ENCODE peak calls at places on chromosomes 16 and 17, in ten cellular contexts. One of them, this sample, is unnamed. For H3K36me3, the result is how much of the 10 kb centered on the place peaks cover.

GRCh38 chr16:68040506-68041288 is 17.6 kb downstream of the DUS2 start:
- DNase-seq in ascending aorta: no peak
- DNase-seq in pancreas: peak
- DNase-seq in sigmoid colon: peak
- DNase-seq in left lung: peak
- DNase-seq in ovary: peak
- DNase-seq in hepatocyte: peak
- DNase-seq in endothelial cell of umbilical vein: peak
- DNase-seq in IMR-90: peak
- DNase-seq in heart right ventricle: peak
- DNase-seq in this sample: peak

GRCh38 chr17:80260791-80261158 is at the start of gene RNF213:
- DNase-seq in endothelial cell of umbilical vein: peak
- DNase-seq in hepatocyte: peak
- DNase-seq in IMR-90: no peak
- DNase-seq in ovary: peak
- DNase-seq in sigmoid colon: no peak
- DNase-seq in heart right ventricle: peak
- DNase-seq in pancreas: peak
- DNase-seq in ascending aorta: no peak
- DNase-seq in left lung: peak
- DNase-seq in this sample: no peak

GRCh38 chr17:49571764-49572163 is 3.9 kb upstream of the NXPH3 start:
- DNase-seq in pancreas: no peak
- DNase-seq in endothelial cell of umbilical vein: no peak
- DNase-seq in ovary: no peak
- DNase-seq in sigmoid colon: no peak
- DNase-seq in hepatocyte: no peak
- DNase-seq in ascending aorta: no peak
- DNase-seq in heart right ventricle: no peak
- DNase-seq in left lung: no peak
- DNase-seq in IMR-90: no peak
- DNase-seq in this sample: no peak

GRCh38 chr17:45218895-45219661 is 2.6 kb upstream of the FMNL1 start:
- DNase-seq in endothelial cell of umbilical vein: peak
- DNase-seq in left lung: peak
- DNase-seq in heart right ventricle: peak
- DNase-seq in sigmoid colon: peak
- DNase-seq in ovary: peak
- DNase-seq in pancreas: peak
- DNase-seq in IMR-90: peak
- DNase-seq in hepatocyte: peak
- DNase-seq in ascending aorta: peak
- DNase-seq in this sample: peak

GRCh38 chr17:65143899-65144590 is 6.9 kb downstream of the RGS9 start:
- DNase-seq in hepatocyte: no peak
- DNase-seq in sigmoid colon: no peak
- DNase-seq in ovary: peak
- DNase-seq in pancreas: no peak
- DNase-seq in ascending aorta: no peak
- DNase-seq in heart right ventricle: no peak
- DNase-seq in left lung: no peak
- DNase-seq in IMR-90: no peak
- DNase-seq in endothelial cell of umbilical vein: no peak
- DNase-seq in this sample: no peak

GRCh38 chr16:89319883-89320716 is 102.6 kb downstream of the ZNF778 start:
- DNase-seq in pancreas: peak
- DNase-seq in ovary: peak
- DNase-seq in left lung: no peak
- DNase-seq in hepatocyte: peak
- DNase-seq in IMR-90: peak
- DNase-seq in heart right ventricle: no peak
- DNase-seq in ascending aorta: no peak
- DNase-seq in sigmoid colon: peak
- DNase-seq in endothelial cell of umbilical vein: peak
- DNase-seq in this sample: peak

GRCh38 chr17:80959330-80960036 is 32.2 kb upstream of the CHMP6 start:
- DNase-seq in ascending aorta: peak
- DNase-seq in left lung: no peak
- DNase-seq in hepatocyte: no peak
- DNase-seq in endothelial cell of umbilical vein: no peak
- DNase-seq in pancreas: peak
- DNase-seq in IMR-90: peak
- DNase-seq in ovary: peak
- DNase-seq in heart right ventricle: peak
- DNase-seq in sigmoid colon: peak
- DNase-seq in this sample: no peak

GRCh38 chr17:13016881-13017622 is 775 bp downstream of the ELAC2 start:
- DNase-seq in left lung: peak
- DNase-seq in sigmoid colon: no peak
- DNase-seq in heart right ventricle: no peak
- DNase-seq in hepatocyte: no peak
- DNase-seq in endothelial cell of umbilical vein: no peak
- DNase-seq in pancreas: no peak
- DNase-seq in IMR-90: peak
- DNase-seq in ascending aorta: no peak
- DNase-seq in ovary: no peak
- DNase-seq in this sample: peak

GRCh38 chr16:64455275-64455674 is 666.6 kb downstream of the CDH11 start:
- DNase-seq in ovary: no peak
- DNase-seq in endothelial cell of umbilical vein: peak
- DNase-seq in pancreas: no peak
- DNase-seq in IMR-90: peak
- DNase-seq in ascending aorta: no peak
- DNase-seq in left lung: no peak
- DNase-seq in sigmoid colon: no peak
- DNase-seq in heart right ventricle: no peak
- DNase-seq in hepatocyte: no peak
- DNase-seq in this sample: peak
- TF ChIP-seq CTCF in ovary: no peak
- TF ChIP-seq CTCF in endothelial cell of umbilical vein: no peak
- TF ChIP-seq CTCF in pancreas: no peak
- TF ChIP-seq CTCF in IMR-90: peak
- TF ChIP-seq CTCF in ascending aorta: no peak
- TF ChIP-seq CTCF in left lung: no peak
- TF ChIP-seq CTCF in sigmoid colon: no peak
- TF ChIP-seq CTCF in heart right ventricle: peak
- TF ChIP-seq CTCF in hepatocyte: peak
- TF ChIP-seq CTCF in this sample: no peak

GRCh38 chr16:3611145-3611977 is at the start of gene SLX4:
- DNase-seq in left lung: peak
- DNase-seq in heart right ventricle: peak
- DNase-seq in ascending aorta: peak
- DNase-seq in pancreas: peak
- DNase-seq in IMR-90: peak
- DNase-seq in hepatocyte: peak
- DNase-seq in sigmoid colon: peak
- DNase-seq in endothelial cell of umbilical vein: peak
- DNase-seq in ovary: peak
- DNase-seq in this sample: peak

GRCh38 chr16:3608069-3608468 is 3.3 kb downstream of the SLX4 start:
- DNase-seq in hepatocyte: no peak
- DNase-seq in ovary: no peak
- DNase-seq in ascending aorta: no peak
- DNase-seq in left lung: no peak
- DNase-seq in endothelial cell of umbilical vein: no peak
- DNase-seq in IMR-90: no peak
- DNase-seq in pancreas: no peak
- DNase-seq in heart right ventricle: no peak
- DNase-seq in sigmoid colon: no peak
- DNase-seq in this sample: no peak

GRCh38 chr16:3610698-3611144 is 685 bp downstream of the SLX4 start:
- DNase-seq in left lung: no peak
- DNase-seq in pancreas: no peak
- DNase-seq in ovary: no peak
- DNase-seq in heart right ventricle: no peak
- DNase-seq in endothelial cell of umbilical vein: peak
- DNase-seq in IMR-90: no peak
- DNase-seq in ascending aorta: no peak
- DNase-seq in sigmoid colon: no peak
- DNase-seq in hepatocyte: no peak
- DNase-seq in this sample: peak

GRCh38 chr16:3607634-3608033 is 3.8 kb downstream of the SLX4 start:
- DNase-seq in heart right ventricle: no peak
- DNase-seq in endothelial cell of umbilical vein: no peak
- DNase-seq in ascending aorta: no peak
- DNase-seq in hepatocyte: no peak
- DNase-seq in ovary: no peak
- DNase-seq in IMR-90: no peak
- DNase-seq in sigmoid colon: no peak
- DNase-seq in left lung: no peak
- DNase-seq in pancreas: no peak
- DNase-seq in this sample: no peak

DNA sequence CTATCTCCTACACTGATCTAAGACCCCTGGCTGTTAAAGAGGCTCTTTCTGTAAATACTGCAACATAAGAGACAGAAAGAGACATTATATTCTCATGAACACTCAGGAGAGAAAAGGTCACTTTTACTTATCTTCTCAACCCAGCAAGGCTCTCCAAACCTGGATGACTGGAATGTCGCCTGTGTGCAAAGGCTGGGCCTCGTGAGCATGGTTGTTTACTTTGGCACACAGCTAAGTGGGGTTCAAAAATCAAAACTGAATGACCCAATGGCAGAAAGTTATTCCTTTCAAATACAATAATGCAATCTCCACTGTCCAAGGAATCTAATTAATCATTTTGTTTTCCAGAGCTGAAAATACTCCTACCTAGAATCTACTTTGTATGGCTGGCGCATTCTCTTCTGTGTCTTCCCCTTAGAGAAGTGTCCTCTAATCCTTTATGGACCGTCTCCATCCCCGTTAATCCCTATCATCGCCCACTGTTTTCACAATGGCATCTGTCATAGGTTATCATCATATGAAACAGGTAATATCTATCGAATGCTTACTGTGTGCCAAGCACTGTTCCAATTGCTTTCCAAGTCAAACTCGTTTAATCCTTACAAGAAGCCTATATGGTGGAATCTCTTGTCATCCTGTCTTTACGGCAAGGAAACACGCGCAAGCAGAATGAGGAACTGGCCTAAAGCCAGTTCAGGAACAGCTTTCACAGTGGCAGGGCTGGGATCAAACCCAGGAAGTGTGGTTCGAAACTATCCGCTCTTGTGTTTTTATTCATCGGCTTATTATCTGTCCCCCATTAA is 1.3 kb downstream of the SLX4 start:
- DNase-seq in heart right ventricle: no peak
- DNase-seq in ovary: no peak
- DNase-seq in endothelial cell of umbilical vein: no peak
- DNase-seq in ascending aorta: no peak
- DNase-seq in sigmoid colon: no peak
- DNase-seq in hepatocyte: peak
- DNase-seq in pancreas: no peak
- DNase-seq in left lung: no peak
- DNase-seq in IMR-90: no peak
- DNase-seq in this sample: peak
- H3K36me3 ChIP-seq in heart right ventricle: under half
- H3K36me3 ChIP-seq in ovary: under half
- H3K36me3 ChIP-seq in endothelial cell of umbilical vein: under half
- H3K36me3 ChIP-seq in ascending aorta: under half
- H3K36me3 ChIP-seq in sigmoid colon: under half
- H3K36me3 ChIP-seq in hepatocyte: under half
- H3K36me3 ChIP-seq in pancreas: under half
- H3K36me3 ChIP-seq in left lung: under half
- H3K36me3 ChIP-seq in IMR-90: under half
- H3K36me3 ChIP-seq in this sample: under half

DNA sequence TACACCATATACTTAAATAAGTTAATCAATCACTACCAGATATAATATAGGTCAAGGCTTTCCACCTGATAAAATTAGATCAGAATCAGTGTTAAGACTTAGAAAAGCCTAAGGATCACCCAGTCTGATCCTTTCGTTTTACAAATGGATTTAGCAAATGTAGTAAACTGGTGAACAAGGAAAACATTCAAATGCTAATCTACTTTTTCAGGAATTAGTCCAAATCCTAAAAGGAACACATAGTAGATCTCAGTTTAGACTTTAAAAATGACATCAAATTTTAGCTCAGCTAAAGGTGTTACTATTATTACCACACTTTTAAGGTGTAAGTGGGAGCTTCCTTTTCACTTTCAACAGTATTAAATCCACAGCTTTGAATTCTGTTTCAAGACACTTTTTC is 12.0 kb downstream of the PHLPP2 start:
- DNase-seq in IMR-90: no peak
- DNase-seq in ascending aorta: no peak
- DNase-seq in endothelial cell of umbilical vein: no peak
- DNase-seq in sigmoid colon: no peak
- DNase-seq in ovary: no peak
- DNase-seq in heart right ventricle: no peak
- DNase-seq in hepatocyte: no peak
- DNase-seq in left lung: no peak
- DNase-seq in pancreas: no peak
- DNase-seq in this sample: no peak
- H3K4me3 ChIP-seq in IMR-90: no peak
- H3K4me3 ChIP-seq in ascending aorta: no peak
- H3K4me3 ChIP-seq in endothelial cell of umbilical vein: no peak
- H3K4me3 ChIP-seq in sigmoid colon: no peak
- H3K4me3 ChIP-seq in ovary: no peak
- H3K4me3 ChIP-seq in heart right ventricle: no peak
- H3K4me3 ChIP-seq in hepatocyte: no peak
- H3K4me3 ChIP-seq in left lung: no peak
- H3K4me3 ChIP-seq in pancreas: no peak
- H3K4me3 ChIP-seq in this sample: no peak

GRCh38 chr17:19378416-19379293 is at the start of gene MAPK7:
- DNase-seq in hepatocyte: peak
- DNase-seq in pancreas: no peak
- DNase-seq in heart right ventricle: no peak
- DNase-seq in ascending aorta: no peak
- DNase-seq in IMR-90: no peak
- DNase-seq in sigmoid colon: peak
- DNase-seq in ovary: no peak
- DNase-seq in endothelial cell of umbilical vein: no peak
- DNase-seq in left lung: no peak
- DNase-seq in this sample: no peak

GRCh38 chr17:19379306-19380075 is 1.2 kb downstream of the MAPK7 start:
- DNase-seq in pancreas: no peak
- DNase-seq in sigmoid colon: peak
- DNase-seq in IMR-90: no peak
- DNase-seq in heart right ventricle: no peak
- DNase-seq in ovary: no peak
- DNase-seq in left lung: no peak
- DNase-seq in ascending aorta: no peak
- DNase-seq in endothelial cell of umbilical vein: no peak
- DNase-seq in hepatocyte: no peak
- DNase-seq in this sample: no peak

GRCh38 chr17:19376799-19377198 is 1.5 kb upstream of the MAPK7 start:
- DNase-seq in endothelial cell of umbilical vein: no peak
- DNase-seq in left lung: peak
- DNase-seq in pancreas: no peak
- DNase-seq in ascending aorta: no peak
- DNase-seq in ovary: no peak
- DNase-seq in hepatocyte: no peak
- DNase-seq in IMR-90: no peak
- DNase-seq in heart right ventricle: no peak
- DNase-seq in sigmoid colon: peak
- DNase-seq in this sample: peak

GRCh38 chr17:19380551-19381284 is 2.4 kb downstream of the MAPK7 start:
- DNase-seq in ovary: peak
- DNase-seq in heart right ventricle: no peak
- DNase-seq in endothelial cell of umbilical vein: no peak
- DNase-seq in IMR-90: no peak
- DNase-seq in ascending aorta: no peak
- DNase-seq in sigmoid colon: peak
- DNase-seq in left lung: peak
- DNase-seq in hepatocyte: no peak
- DNase-seq in pancreas: peak
- DNase-seq in this sample: no peak

DNA sequence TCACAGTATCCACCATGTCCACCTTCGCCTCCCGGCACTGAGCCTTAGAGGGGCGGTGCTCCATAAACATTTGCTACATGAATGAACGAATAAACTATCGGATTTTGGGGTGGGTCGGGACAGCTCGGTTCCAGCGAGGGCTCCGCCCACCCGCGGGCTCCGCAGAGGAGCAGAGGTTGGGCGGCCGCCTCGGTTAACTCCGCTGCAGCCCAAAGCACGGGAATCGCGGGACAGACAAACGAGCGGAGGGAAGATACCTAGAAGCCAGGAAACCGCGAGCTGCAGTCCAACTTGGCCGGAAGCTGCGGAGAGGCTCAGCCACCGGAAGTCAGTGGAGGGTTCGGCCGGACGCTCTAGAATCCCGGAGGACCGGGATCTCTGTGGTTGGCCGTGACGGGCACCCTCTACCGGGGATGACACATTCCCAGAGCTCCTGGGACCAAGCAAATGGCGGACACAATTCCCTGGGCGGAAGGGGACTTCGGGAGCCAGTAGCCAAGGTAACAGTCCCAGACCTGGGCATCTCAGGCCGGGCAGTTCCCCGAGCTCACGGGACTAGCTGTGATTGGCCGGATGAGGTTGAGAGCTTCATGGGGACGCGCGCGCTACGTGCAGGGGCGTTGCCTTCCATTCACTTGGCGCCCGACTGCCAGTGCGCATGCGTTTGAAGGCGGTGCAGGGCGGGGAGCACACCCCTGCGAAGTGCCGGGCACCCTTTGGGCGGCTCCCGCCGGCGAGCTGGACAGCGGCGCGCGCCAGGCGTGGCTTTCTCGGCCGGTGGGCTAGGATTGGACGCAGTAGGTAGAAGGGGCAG is 489 bp upstream of the MAPK7 start:
- DNase-seq in ovary: peak
- DNase-seq in heart right ventricle: peak
- DNase-seq in ascending aorta: peak
- DNase-seq in IMR-90: peak
- DNase-seq in sigmoid colon: peak
- DNase-seq in left lung: peak
- DNase-seq in pancreas: peak
- DNase-seq in endothelial cell of umbilical vein: peak
- DNase-seq in hepatocyte: peak
- DNase-seq in this sample: peak
- TF ChIP-seq CTCF in ovary: no peak
- TF ChIP-seq CTCF in heart right ventricle: no peak
- TF ChIP-seq CTCF in ascending aorta: no peak
- TF ChIP-seq CTCF in IMR-90: no peak
- TF ChIP-seq CTCF in sigmoid colon: no peak
- TF ChIP-seq CTCF in left lung: no peak
- TF ChIP-seq CTCF in pancreas: no peak
- TF ChIP-seq CTCF in endothelial cell of umbilical vein: no peak
- TF ChIP-seq CTCF in hepatocyte: no peak
- TF ChIP-seq CTCF in this sample: no peak